ENCODE peak calls at places on chromosomes 1 and 21, in seven cellular contexts. F is psoas muscle, I is astrocyte of the spinal cord, D is fibroblast of mammary gland, O is stomach, C is GM23338, U is neural progenitor cell. P is an unnamed sample.

GRCh38 chr1:53330819-53331218 is 2.9 kb upstream of the LRP8 start:
- DNase-seq in F (no peak), I (no peak), D (no peak), O (no peak), C (no peak), U (no peak), P (peak; percentile 36)

GRCh38 chr1:179034720-179035119 is 9.0 kb downstream of the FAM20B start:
- DNase-seq in F (no peak), I (peak; percentile 77), D (peak; percentile 74), O (no peak), C (no peak), U (no peak), P (no peak)

GRCh38 chr1:202084791-202085681 is 37.7 kb upstream of the GPR37L1 start:
- DNase-seq in F (no peak), I (no peak), D (no peak), O (peak; percentile 62), C (peak; percentile 32), U (peak; percentile 66), P (peak; percentile 71)

GRCh38 chr1:90189889-90190288 is 195.0 kb downstream of the ZNF326 start:
- DNase-seq in F (no peak), I (no peak), D (no peak), O (no peak), C (no peak), U (no peak), P (no peak)

GRCh38 chr1:35555601-35556477 is 1.4 kb downstream of the KIAA0319L start:
- DNase-seq in F (no peak), I (no peak), D (peak; percentile 85), O (no peak), C (no peak), U (no peak), P (no peak)

GRCh38 chr1:179234863-179235262 is 5.4 kb upstream of the ABL2 start:
- DNase-seq in F (no peak), I (no peak), D (no peak), O (no peak), C (no peak), U (no peak), P (no peak)

GRCh38 chr1:23951646-23952095 is 8.0 kb upstream of the PNRC2 start:
- DNase-seq in F (peak; percentile 21), I (peak; percentile 85), D (peak; percentile 97), O (no peak), C (no peak), U (no peak), P (no peak)

GRCh38 chr21:15211491-15212133 is 146.8 kb upstream of the NRIP1 start:
- DNase-seq in F (no peak), I (no peak), D (no peak), O (no peak), C (no peak), U (no peak), P (no peak)

GRCh38 chr21:14956826-14957225 is 108.0 kb downstream of the NRIP1 start:
- DNase-seq in F (no peak), I (peak; percentile 55), D (peak; percentile 38), O (no peak), C (no peak), U (no peak), P (no peak)

GRCh38 chr1:15975358-15975804 is 520 bp downstream of the ZBTB17 start:
- DNase-seq in F (peak; percentile 69), I (peak; percentile 36), D (peak; percentile 44), O (peak; percentile 31), C (peak; percentile 84), U (peak; percentile 89), P (peak; percentile 91)

GRCh38 chr1:209250970-209251636 is 332.4 kb upstream of the CAMK1G start:
- DNase-seq in F (no peak), I (no peak), D (no peak), O (no peak), C (no peak), U (no peak), P (no peak)

GRCh38 chr1:101317590-101317989 is 80.8 kb downstream of the S1PR1 start:
- DNase-seq in F (no peak), I (no peak), D (no peak), O (no peak), C (peak; percentile 56), U (no peak), P (peak; percentile 52)

GRCh38 chr1:41536296-41536695 is 51.8 kb upstream of the EDN2 start:
- DNase-seq in F (no peak), I (no peak), D (no peak), O (no peak), C (no peak), U (no peak), P (no peak)

GRCh38 chr1:220339581-220339980 is 67.3 kb upstream of the RAB3GAP2 start:
- DNase-seq in F (no peak), I (no peak), D (peak; percentile 26), O (no peak), C (peak; percentile 24), U (no peak), P (no peak)

GRCh38 chr1:66778969-66779368 is 22.1 kb downstream of the INSL5 start:
- DNase-seq in F (no peak), I (no peak), D (peak; percentile 35), O (no peak), C (no peak), U (no peak), P (no peak)

GRCh38 chr1:168005544-168005943 is 68.7 kb upstream of the MPC2 start:
- DNase-seq in F (no peak), I (no peak), D (no peak), O (no peak), C (no peak), U (no peak), P (no peak)

GRCh38 chr1:165381745-165382530 is 25.4 kb upstream of the LMX1A start:
- DNase-seq in F (no peak), I (no peak), D (peak; percentile 52), O (no peak), C (no peak), U (no peak), P (no peak)

GRCh38 chr1:43847882-43848281 is 85.7 kb upstream of the ARTN start:
- DNase-seq in F (no peak), I (no peak), D (no peak), O (no peak), C (no peak), U (no peak), P (no peak)

GRCh38 chr1:237124856-237125462 is 83.0 kb downstream of the RYR2 start:
- DNase-seq in F (no peak), I (no peak), D (no peak), O (no peak), C (peak; percentile 84), U (peak; percentile 32), P (peak; percentile 65)

GRCh38 chr1:114524933-114525332 is 13.9 kb upstream of the TRIM33 start:
- DNase-seq in F (no peak), I (no peak), D (no peak), O (no peak), C (peak; percentile 54), U (peak; percentile 14), P (no peak)

GRCh38 chr1:72535470-72535869 is 253.1 kb upstream of the NEGR1 start:
- DNase-seq in F (no peak), I (no peak), D (no peak), O (no peak), C (no peak), U (no peak), P (no peak)

GRCh38 chr1:160030657-160031367 is 978 bp downstream of the PIGM start:
- DNase-seq in F (no peak), I (no peak), D (no peak), O (no peak), C (peak; percentile 20), U (peak; percentile 59), P (no peak)

GRCh38 chr1:214933375-214933774 is 149.2 kb upstream of the KCNK2 start:
- DNase-seq in F (no peak), I (no peak), D (peak; percentile 55), O (no peak), C (no peak), U (no peak), P (no peak)

GRCh38 chr1:66890621-66891020 is 34.0 kb downstream of the DNAI4 start:
- DNase-seq in F (no peak), I (no peak), D (peak; percentile 7), O (no peak), C (no peak), U (no peak), P (no peak)

DNA sequence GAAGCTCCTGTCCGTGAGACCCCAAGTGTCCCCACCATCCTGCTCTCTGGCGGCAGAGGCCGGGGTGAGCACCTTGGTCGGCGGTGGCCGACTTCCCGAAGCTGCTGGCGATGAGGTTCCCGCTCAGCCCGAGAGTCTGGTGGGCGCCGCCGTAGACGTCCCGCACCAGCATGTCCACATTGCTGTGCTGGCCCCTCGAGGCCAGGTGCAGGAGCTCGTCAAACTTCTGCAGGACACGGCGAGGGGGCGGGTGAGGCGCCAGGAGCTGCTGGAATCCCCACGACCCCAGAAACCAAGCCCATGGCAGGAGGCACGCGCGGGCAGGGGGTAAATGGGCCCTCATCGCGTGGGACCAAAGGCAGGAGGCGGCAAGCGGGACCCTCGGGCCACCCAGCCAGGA is 6.7 kb downstream of the PANK4 start:
- DNase-seq in F (no peak), I (no peak), D (no peak), O (no peak), C (no peak), U (no peak), P (no peak)
- H3K4me3 ChIP-seq in F (no peak overlapping the region), I (no peak overlapping the region), D (no peak overlapping the region), O (no peak overlapping the region), C (no peak overlapping the region), U (no peak overlapping the region), P (no peak overlapping the region)

GRCh38 chr21:45589686-45590245 is 47.5 kb upstream of the SLC19A1 start:
- DNase-seq in F (no peak), I (no peak), D (no peak), O (peak; percentile 8), C (peak; percentile 60), U (no peak), P (no peak)
- H3K4me3 ChIP-seq in F (peak overlapping the region; percentile 54), I (peak overlapping the region; percentile 37), D (peak overlapping the region; percentile 37), O (peak overlapping the region; percentile 47), C (peak overlapping the region; percentile 64), U (peak overlapping the region; percentile 57), P (peak overlapping the region; percentile 71)

GRCh38 chr1:156641761-156642264 is at the start of gene BCAN:
- DNase-seq in F (peak; percentile 33), I (no peak), D (no peak), O (no peak), C (peak; percentile 89), U (peak; percentile 91), P (peak; percentile 87)
- H3K4me3 ChIP-seq in F (peak within 1 kb of the TSS; percentile 62), I (no peak within 1 kb of the TSS), D (no peak within 1 kb of the TSS), O (peak within 1 kb of the TSS; percentile 42), C (peak within 1 kb of the TSS; percentile 74), U (peak within 1 kb of the TSS; percentile 51), P (peak within 1 kb of the TSS; percentile 75)

GRCh38 chr1:155219592-155220031 is 11.1 kb downstream of the MTX1 start:
- DNase-seq in F (no peak), I (no peak), D (no peak), O (no peak), C (peak; percentile 73), U (peak; percentile 50), P (peak; percentile 74)
- H3K4me3 ChIP-seq in F (no peak overlapping the region), I (no peak overlapping the region), D (no peak overlapping the region), O (no peak overlapping the region), C (peak overlapping the region; percentile 10), U (peak overlapping the region; percentile 34), P (no peak overlapping the region)